ENCODE peak calls at places on chromosomes 5 and 9, in six cellular contexts. One of them, this sample, is unnamed.

GRCh38 chr5:64790210-64790609 is 21.5 kb downstream of the CWC27 start:
- DNase-seq in MM.1S: no peak
- DNase-seq in ACHN: no peak
- DNase-seq in activated naive CD4-positive, alpha-beta T cell: no peak
- DNase-seq in neural progenitor cell: no peak
- DNase-seq in RWPE1: no peak
- DNase-seq in this sample: no peak

GRCh38 chr9:97519441-97519970 is 18.0 kb downstream of the TMOD1 start:
- DNase-seq in ACHN: no peak
- DNase-seq in activated naive CD4-positive, alpha-beta T cell: no peak
- DNase-seq in neural progenitor cell: no peak
- DNase-seq in RWPE1: no peak
- DNase-seq in MM.1S: no peak
- DNase-seq in this sample: no peak

GRCh38 chr5:43561346-43561745 is 4.5 kb upstream of the PAIP1 start:
- DNase-seq in neural progenitor cell: no peak
- DNase-seq in RWPE1: no peak
- DNase-seq in ACHN: no peak
- DNase-seq in MM.1S: no peak
- DNase-seq in activated naive CD4-positive, alpha-beta T cell: no peak
- DNase-seq in this sample: no peak

GRCh38 chr5:159337291-159337974 is 7.1 kb upstream of the IL12B start:
- DNase-seq in activated naive CD4-positive, alpha-beta T cell: no peak
- DNase-seq in ACHN: no peak
- DNase-seq in neural progenitor cell: no peak
- DNase-seq in MM.1S: peak; percentile 26
- DNase-seq in RWPE1: peak; percentile 73
- DNase-seq in this sample: no peak

GRCh38 chr9:138115506-138115905 is 237.9 kb downstream of the CACNA1B start:
- DNase-seq in RWPE1: no peak
- DNase-seq in ACHN: no peak
- DNase-seq in neural progenitor cell: no peak
- DNase-seq in MM.1S: no peak
- DNase-seq in activated naive CD4-positive, alpha-beta T cell: no peak
- DNase-seq in this sample: no peak

GRCh38 chr5:180670586-180671359 is 21.4 kb upstream of the FLT4 start:
- DNase-seq in neural progenitor cell: peak; percentile 78
- DNase-seq in ACHN: peak; percentile 38
- DNase-seq in MM.1S: peak; percentile 39
- DNase-seq in activated naive CD4-positive, alpha-beta T cell: no peak
- DNase-seq in RWPE1: peak; percentile 56
- DNase-seq in this sample: no peak

GRCh38 chr5:81232449-81233079 is 558 bp upstream of the CKMT2 start:
- DNase-seq in neural progenitor cell: no peak
- DNase-seq in ACHN: no peak
- DNase-seq in RWPE1: no peak
- DNase-seq in MM.1S: no peak
- DNase-seq in activated naive CD4-positive, alpha-beta T cell: no peak
- DNase-seq in this sample: peak; percentile 81

GRCh38 chr9:137095664-137096517 is 9.1 kb downstream of the MAN1B1 start:
- DNase-seq in MM.1S: peak; percentile 84
- DNase-seq in ACHN: no peak
- DNase-seq in activated naive CD4-positive, alpha-beta T cell: peak; percentile 60
- DNase-seq in neural progenitor cell: no peak
- DNase-seq in RWPE1: no peak
- DNase-seq in this sample: no peak

GRCh38 chr9:119360237-119360636 is 9.0 kb downstream of the BRINP1 start:
- DNase-seq in RWPE1: no peak
- DNase-seq in activated naive CD4-positive, alpha-beta T cell: no peak
- DNase-seq in neural progenitor cell: no peak
- DNase-seq in MM.1S: no peak
- DNase-seq in ACHN: no peak
- DNase-seq in this sample: no peak

GRCh38 chr9:18507151-18507550 is 33.2 kb downstream of the ADAMTSL1 start:
- DNase-seq in activated naive CD4-positive, alpha-beta T cell: no peak
- DNase-seq in RWPE1: no peak
- DNase-seq in MM.1S: no peak
- DNase-seq in neural progenitor cell: no peak
- DNase-seq in ACHN: no peak
- DNase-seq in this sample: no peak

This sample was measured in thoracic aorta.